ENCODE peak calls at places on chromosomes 3 and 15, in four cellular contexts. D, Q, Y and Z are unnamed samples.

GRCh38 chr3:111236833-111237713 is 165.5 kb downstream of the NECTIN3 start:
- DNase-seq in Y (no peak), D (peak; percentile 82), Q (no peak), Z (no peak)

GRCh38 chr3:141401584-141402475 is 33.5 kb downstream of the ZBTB38 start:
- DNase-seq in D (peak; percentile 22), Y (no peak), Q (no peak), Z (peak; percentile 26)

GRCh38 chr3:159499031-159499793 is 489.4 kb upstream of the IL12A start:
- DNase-seq in Q (no peak), Y (no peak), D (peak; percentile 49), Z (no peak)

GRCh38 chr3:29639621-29640290 is 358.9 kb downstream of the RBMS3 start:
- DNase-seq in Q (no peak), Y (no peak), D (no peak), Z (no peak)

GRCh38 chr15:62059818-62060115 is 480 bp downstream of the VPS13C start:
- DNase-seq in D (peak; percentile 17), Y (peak; percentile 80), Q (no peak), Z (peak; percentile 71)

GRCh38 chr3:6985848-6986247 is 124.9 kb downstream of the GRM7 start:
- DNase-seq in Y (no peak), D (no peak), Q (no peak), Z (no peak)

GRCh38 chr15:35912196-35912595 is 366.2 kb upstream of the DPH6 start:
- DNase-seq in D (peak; percentile 50), Q (no peak), Y (no peak), Z (peak; percentile 2)

GRCh38 chr3:192887047-192887446 is 30.6 kb downstream of the MB21D2 start:
- DNase-seq in Q (no peak), Y (no peak), D (peak; percentile 74), Z (no peak)

GRCh38 chr3:116005404-116005803 is 382.1 kb downstream of the GAP43 start:
- DNase-seq in Y (no peak), Q (no peak), D (peak; percentile 76), Z (peak; percentile 9)

GRCh38 chr3:141894524-141895176 is 18.2 kb downstream of the ATP1B3 start:
- DNase-seq in D (peak; percentile 72), Y (no peak), Q (no peak), Z (no peak)

GRCh38 chr15:26996250-26996649 is 25.3 kb downstream of the GABRG3 start:
- DNase-seq in Y (no peak), Q (no peak), D (no peak), Z (no peak)

GRCh38 chr3:171198781-171199472 is 172.4 kb upstream of the SLC2A2 start:
- DNase-seq in D (no peak), Q (no peak), Y (no peak), Z (no peak)

GRCh38 chr3:40913192-40913591 is 286.1 kb upstream of the CTNNB1 start:
- DNase-seq in D (no peak), Q (peak; percentile 87), Y (no peak), Z (no peak)

GRCh38 chr3:24773798-24774197 is 279.1 kb upstream of the THRB start:
- DNase-seq in D (peak; percentile 65), Y (peak; percentile 42), Q (no peak), Z (peak; percentile 77)

GRCh38 chr3:194483850-194484249 is 3.0 kb downstream of the ATP13A3 start:
- DNase-seq in Q (no peak), Y (no peak), D (no peak), Z (no peak)

GRCh38 chr15:77409259-77410156 is 10.4 kb downstream of the PEAK1 start:
- DNase-seq in D (no peak), Q (no peak), Y (peak; percentile 53), Z (no peak)

DNA sequence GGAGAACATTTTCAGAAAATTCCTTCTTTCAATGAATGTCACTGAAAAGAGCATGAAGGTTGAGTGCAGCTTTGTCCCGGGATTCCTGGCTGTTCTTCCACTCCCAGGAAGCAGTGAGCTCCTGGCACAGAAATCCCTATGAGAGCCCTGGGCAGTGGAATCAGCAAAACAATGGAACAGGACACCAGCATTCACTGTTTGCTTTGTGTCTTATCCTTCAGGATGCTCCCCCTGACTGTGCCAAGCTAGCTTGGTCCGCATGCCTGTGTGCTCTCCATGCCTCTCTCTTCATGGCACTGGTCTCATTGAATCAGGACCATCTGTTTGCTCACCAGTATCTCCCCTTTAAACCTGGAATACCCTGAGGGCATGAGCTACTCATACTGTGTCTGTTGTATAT is 102.0 kb upstream of the GADL1 start:
- DNase-seq in Y (no peak), D (no peak), Q (no peak), Z (peak; percentile 6)
- H3K27ac ChIP-seq in Y (no peak overlapping the region), D (no peak overlapping the region), Q (no peak overlapping the region), Z (no peak overlapping the region)

DNA sequence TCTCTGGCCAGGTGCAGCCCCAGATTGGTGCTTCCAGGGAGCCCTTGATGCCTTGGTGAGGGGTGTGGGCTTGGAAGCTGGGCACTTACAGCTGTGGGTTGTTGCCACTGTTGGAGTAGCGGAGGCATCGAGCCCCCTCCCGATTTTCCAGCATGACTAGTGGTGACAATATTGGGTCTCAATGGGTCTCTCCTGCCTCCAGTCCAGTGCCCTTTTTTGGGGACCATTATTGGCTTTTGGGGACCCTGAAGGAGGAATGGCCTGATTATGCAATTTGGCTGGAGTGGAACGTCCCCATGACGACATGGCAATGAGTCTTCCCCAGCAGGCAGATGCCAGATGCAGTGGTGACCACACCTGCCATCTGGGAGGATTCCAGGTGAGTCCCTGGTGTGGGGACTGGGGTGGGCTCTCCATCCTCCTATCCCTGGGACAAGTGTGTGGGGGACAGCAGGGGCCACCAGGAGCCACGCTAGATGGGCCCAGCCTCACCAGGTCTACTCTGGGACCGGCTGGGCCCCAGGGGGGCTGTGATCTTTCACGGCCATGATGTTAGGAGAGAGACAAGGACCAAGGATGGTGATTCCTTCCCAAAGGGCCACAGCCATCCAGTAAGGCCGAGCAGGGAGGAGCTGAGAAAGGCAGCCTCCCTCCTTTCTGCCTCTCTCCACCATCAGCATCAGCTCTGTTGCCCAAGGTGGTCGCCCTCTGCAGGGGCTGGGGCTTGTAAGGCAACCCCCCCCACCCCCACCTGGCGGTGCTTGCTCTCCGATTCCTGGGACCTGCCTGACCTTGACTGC is 196.8 kb downstream of the GOLGA6L6 start:
- DNase-seq in Q (peak; percentile 88), Y (no peak), D (no peak), Z (peak; percentile 4)
- H3K9me3 ChIP-seq in Q (peaks cover 18% of the 10 kb centered on the region), Y (peaks cover 20% of the 10 kb centered on the region), D (peaks cover 60% of the 10 kb centered on the region), Z (no peaks in the 10 kb centered on the region)

GRCh38 chr15:98612490-98613110 is 35.7 kb upstream of the IGF1R start:
- DNase-seq in Q (peak; percentile 85), D (no peak), Y (no peak), Z (no peak)
- H3K27ac ChIP-seq in Q (no peak overlapping the region), D (no peak overlapping the region), Y (no peak overlapping the region), Z (no peak overlapping the region)

DNA sequence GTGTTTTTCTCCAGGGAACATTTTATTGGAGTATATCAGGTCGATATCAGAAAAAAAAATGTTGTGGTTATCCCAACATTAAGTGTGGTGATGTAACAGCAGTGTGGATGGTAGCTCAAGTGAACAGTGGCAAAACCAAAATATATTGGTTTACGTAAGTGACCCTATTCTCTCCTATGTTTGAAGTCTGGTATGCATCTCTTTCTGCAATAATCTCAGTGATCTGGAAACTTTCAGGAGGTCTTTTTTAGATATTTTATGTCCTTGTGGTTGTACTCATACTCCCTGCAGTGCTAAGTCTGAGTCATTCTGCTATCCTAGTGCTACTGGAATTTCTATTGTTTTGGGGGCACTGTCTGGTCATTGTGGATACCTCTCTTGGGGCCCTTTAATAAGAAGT is 137.9 kb downstream of the SNRPN start:
- DNase-seq in D (no peak), Q (no peak), Y (no peak), Z (no peak)
- H3K9me3 ChIP-seq in D (peaks cover 15% of the 10 kb centered on the region), Q (peaks cover 94% of the 10 kb centered on the region), Y (peaks cover 3% of the 10 kb centered on the region), Z (no peaks in the 10 kb centered on the region)

DNA sequence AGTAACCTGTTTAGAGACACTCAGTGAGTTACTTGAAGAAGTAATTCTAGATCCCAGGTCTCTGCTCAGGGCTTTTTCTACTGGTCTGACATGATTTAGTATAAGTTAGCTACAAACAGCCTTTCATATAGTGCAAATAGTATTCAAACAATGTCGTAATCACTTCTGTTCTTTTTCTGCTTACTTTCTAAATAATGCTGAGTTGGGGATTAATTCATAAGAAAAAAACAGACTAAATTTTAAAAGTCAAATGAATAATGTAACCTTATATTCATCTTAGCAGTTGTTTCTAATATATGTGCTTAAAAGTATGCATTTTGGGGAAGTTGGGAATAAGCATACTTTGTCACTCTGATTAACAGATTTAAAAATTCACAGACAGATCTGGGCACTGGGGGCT is 107.3 kb downstream of the IL1RAP start:
- DNase-seq in Y (no peak), D (no peak), Q (no peak), Z (no peak)
- H3K27ac ChIP-seq in Y (no peak overlapping the region), D (no peak overlapping the region), Q (no peak overlapping the region), Z (no peak overlapping the region)

DNA sequence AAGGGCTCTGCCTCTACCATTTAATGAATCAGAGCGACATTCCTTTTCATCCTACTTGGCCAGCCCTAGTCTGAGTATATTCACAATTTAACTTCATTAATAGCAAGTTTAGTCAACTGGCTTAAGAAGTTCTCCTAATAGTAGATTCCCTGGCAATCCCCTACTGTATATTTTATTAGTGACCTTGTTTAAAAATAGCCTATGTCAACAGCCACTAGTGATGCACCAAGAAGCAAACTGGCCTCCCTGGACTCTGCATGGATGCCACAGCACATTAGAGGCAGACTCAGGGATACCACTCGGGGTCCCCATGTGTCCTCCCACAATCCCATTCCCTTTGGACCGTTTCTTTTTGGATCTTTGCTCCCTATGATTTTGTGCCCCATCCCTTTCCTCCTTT is 83.6 kb downstream of the THSD4 start:
- DNase-seq in Q (no peak), Y (no peak), D (no peak), Z (no peak)
- H3K9me3 ChIP-seq in Q (no peaks in the 10 kb centered on the region), Y (no peaks in the 10 kb centered on the region), D (no peaks in the 10 kb centered on the region), Z (no peaks in the 10 kb centered on the region)

GRCh38 chr3:38834110-38834509 is 18.1 kb upstream of the SCN10A start:
- DNase-seq in Q (peak; percentile 66), D (peak; percentile 44), Y (no peak), Z (peak; percentile 63)
- H3K27ac ChIP-seq in Q (no peak overlapping the region), D (no peak overlapping the region), Y (no peak overlapping the region), Z (no peak overlapping the region)